ENCODE peak calls at places on chromosomes 12 and 14, in five cellular contexts. Z, B, U, J and P are unnamed samples. For H3K9me3, the result is how much of the 10 kb centered on the place peaks cover.

GRCh38 chr12:26122681-26123481 is 2.0 kb downstream of the BHLHE41 start:
- DNase-seq in Z (peak), B (peak), U (no peak), J (peak), P (peak)

GRCh38 chr14:86654558-86655184 is 1124.7 kb downstream of the FLRT2 start:
- DNase-seq in Z (peak), B (peak), U (peak), J (peak), P (no peak)

GRCh38 chr14:77407158-77407557 is 16.2 kb downstream of the NOXRED1 start:
- DNase-seq in Z (no peak), B (no peak), U (no peak), J (no peak), P (no peak)

GRCh38 chr12:31536672-31537071 is 54.3 kb downstream of the DENND5B start:
- DNase-seq in Z (no peak), B (no peak), U (no peak), J (no peak), P (no peak)

GRCh38 chr14:24481622-24482324 is 26.3 kb downstream of the CMA1 start:
- DNase-seq in Z (peak), B (no peak), U (no peak), J (peak), P (peak)

GRCh38 chr12:47082283-47082962 is 2.7 kb upstream of the AMIGO2 start:
- DNase-seq in Z (no peak), B (no peak), U (no peak), J (no peak), P (no peak)

GRCh38 chr12:12717586-12718381 is 616 bp downstream of the CDKN1B start:
- DNase-seq in Z (peak), B (peak), U (no peak), J (no peak), P (no peak)

GRCh38 chr14:21965042-21965441 is 291.4 kb upstream of the OR4E1 start:
- DNase-seq in Z (no peak), B (no peak), U (no peak), J (no peak), P (peak)

GRCh38 chr14:59362533-59362932 is 102.6 kb downstream of the GPR135 start:
- DNase-seq in Z (peak), B (no peak), U (no peak), J (no peak), P (no peak)

GRCh38 chr12:132729541-132730320 is 19.1 kb downstream of the PGAM5 start:
- DNase-seq in Z (peak), B (no peak), U (no peak), J (no peak), P (no peak)

GRCh38 chr14:23114669-23115491 is 4.2 kb downstream of the CEBPE start:
- DNase-seq in Z (peak), B (no peak), U (peak), J (peak), P (no peak)

GRCh38 chr14:35480119-35480769 is 53.7 kb upstream of the INSM2 start:
- DNase-seq in Z (peak), B (no peak), U (no peak), J (no peak), P (no peak)

GRCh38 chr14:66918527-66918926 is 270.7 kb upstream of the GARIN2 start:
- DNase-seq in Z (no peak), B (no peak), U (no peak), J (no peak), P (no peak)

GRCh38 chr14:53325176-53325806 is 172.2 kb upstream of the DDHD1 start:
- DNase-seq in Z (peak), B (no peak), U (no peak), J (no peak), P (no peak)

GRCh38 chr12:67068773-67069450 is 200.2 kb upstream of the CAND1 start:
- DNase-seq in Z (peak), B (no peak), U (no peak), J (no peak), P (peak)

GRCh38 chr12:47753021-47754001 is 5.4 kb downstream of the RAPGEF3 start:
- DNase-seq in Z (peak), B (no peak), U (no peak), J (peak), P (no peak)

GRCh38 chr14:42884100-42884499 is 1277.4 kb downstream of the LRFN5 start:
- DNase-seq in Z (peak), B (no peak), U (no peak), J (no peak), P (no peak)

GRCh38 chr12:31922341-31923062 is 36.7 kb upstream of the RESF1 start:
- DNase-seq in Z (peak), B (no peak), U (no peak), J (no peak), P (no peak)

GRCh38 chr12:77047341-77048202 is 17.8 kb downstream of the E2F7 start:
- DNase-seq in Z (no peak), B (no peak), U (no peak), J (no peak), P (no peak)

GRCh38 chr14:89466460-89466859 is 49.4 kb upstream of the FOXN3 start:
- DNase-seq in Z (no peak), B (no peak), U (no peak), J (no peak), P (no peak)

GRCh38 chr12:10667581-10667980 is 6.3 kb downstream of the STYK1 start:
- DNase-seq in Z (no peak), B (no peak), U (no peak), J (no peak), P (no peak)

GRCh38 chr12:89756638-89757321 is 48.1 kb upstream of the ATP2B1 start:
- DNase-seq in Z (peak), B (peak), U (no peak), J (no peak), P (no peak)

GRCh38 chr12:112473056-112473455 is 54.3 kb downstream of the PTPN11 start:
- DNase-seq in Z (peak), B (no peak), U (no peak), J (no peak), P (no peak)

GRCh38 chr12:88258396-88258795 is 116.3 kb downstream of the TMTC3 start:
- DNase-seq in Z (no peak), B (no peak), U (no peak), J (no peak), P (no peak)

GRCh38 chr14:88934231-88934898 is 109.9 kb downstream of the TTC8 start:
- DNase-seq in Z (no peak), B (no peak), U (no peak), J (no peak), P (no peak)

GRCh38 chr12:92393504-92393903 is 247.9 kb upstream of the BTG1 start:
- DNase-seq in Z (no peak), B (no peak), U (no peak), J (no peak), P (no peak)

GRCh38 chr12:129401572-129401971 is 502.3 kb downstream of the TMEM132D start:
- DNase-seq in Z (no peak), B (no peak), U (no peak), J (no peak), P (no peak)

GRCh38 chr12:87231818-87232217 is 797.4 kb downstream of the C12orf50 start:
- DNase-seq in Z (no peak), B (no peak), U (no peak), J (no peak), P (no peak)

GRCh38 chr12:65926119-65927004 is 102.1 kb downstream of the HMGA2 start:
- DNase-seq in Z (no peak), B (no peak), U (no peak), J (no peak), P (no peak)

GRCh38 chr12:42386310-42386709 is 60.3 kb downstream of the PPHLN1 start:
- DNase-seq in Z (no peak), B (no peak), U (no peak), J (no peak), P (no peak)

GRCh38 chr12:123524378-123524777 is 9.1 kb downstream of the RILPL1 start:
- DNase-seq in Z (no peak), B (no peak), U (no peak), J (no peak), P (no peak)

GRCh38 chr12:123523518-123523917 is 10.0 kb downstream of the RILPL1 start:
- DNase-seq in Z (no peak), B (no peak), U (no peak), J (no peak), P (no peak)

GRCh38 chr12:123529636-123530035 is 3.9 kb downstream of the RILPL1 start:
- DNase-seq in Z (no peak), B (no peak), U (no peak), J (no peak), P (no peak)

GRCh38 chr12:123528858-123529257 is 4.7 kb downstream of the RILPL1 start:
- DNase-seq in Z (no peak), B (no peak), U (no peak), J (no peak), P (no peak)

DNA sequence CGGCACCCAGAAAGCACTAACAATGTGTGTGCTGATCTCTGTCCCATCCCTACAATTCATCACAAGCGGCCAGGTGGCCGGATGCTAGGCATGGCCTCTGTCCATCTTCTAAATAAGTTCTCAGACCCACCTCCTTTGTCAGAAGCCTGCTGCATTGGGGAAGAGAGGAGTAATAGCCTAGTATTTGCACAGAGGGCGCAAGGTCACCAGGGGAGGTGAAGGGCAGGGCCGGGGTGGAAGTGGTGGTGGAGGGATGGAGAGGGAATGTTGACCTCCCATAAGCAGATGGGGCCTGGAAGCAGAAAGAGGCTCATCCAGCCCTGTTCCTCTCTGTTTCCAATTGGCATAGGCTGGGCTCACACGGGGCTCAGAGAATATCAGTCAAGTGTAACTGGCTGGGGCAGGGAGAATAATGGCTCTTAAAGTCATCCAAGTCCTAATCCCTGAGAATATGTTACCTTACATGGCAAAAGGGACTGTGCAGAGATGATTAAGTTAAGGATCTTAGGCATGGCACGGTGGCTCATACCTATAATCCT is 6.9 kb downstream of the RILPL1 start:
- DNase-seq in Z (no peak), B (no peak), U (no peak), J (no peak), P (no peak)
- TF ChIP-seq CTCF in Z (no peak), B (no peak), U (no peak), J (no peak), P (no peak)

DNA sequence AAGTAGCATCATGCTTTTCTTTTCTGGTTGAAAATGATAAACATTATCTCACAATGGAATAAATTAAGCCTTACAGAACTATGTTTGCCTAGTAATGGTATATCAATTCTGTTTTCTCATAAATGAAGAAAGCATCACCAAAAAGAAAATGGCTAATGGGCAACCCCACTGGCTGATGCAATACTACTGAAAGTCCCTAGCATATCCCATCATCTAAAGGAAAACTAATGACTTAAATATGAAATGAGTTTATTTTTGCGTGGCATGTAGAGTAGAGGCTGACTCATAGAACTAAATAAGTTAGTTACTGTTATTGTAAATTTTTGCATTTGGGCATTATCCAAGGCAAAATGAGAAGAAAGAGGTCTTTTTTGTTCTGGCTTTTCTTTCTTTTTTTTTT is 1156.3 kb upstream of the SEL1L start:
- DNase-seq in Z (no peak), B (no peak), U (no peak), J (no peak), P (no peak)
- H3K9me3 ChIP-seq in Z (under half), B (under half), U (under half), J (under half), P (under half)

GRCh38 chr12:115574831-115575230 is 702.7 kb downstream of the MED13L start:
- DNase-seq in Z (no peak), B (no peak), U (no peak), J (no peak), P (no peak)

GRCh38 chr12:115571446-115571845 is 706.0 kb downstream of the MED13L start:
- DNase-seq in Z (no peak), B (no peak), U (no peak), J (no peak), P (no peak)

GRCh38 chr12:115572440-115572839 is 705.1 kb downstream of the MED13L start:
- DNase-seq in Z (no peak), B (no peak), U (no peak), J (no peak), P (no peak)

GRCh38 chr12:115577401-115577800 is 700.1 kb downstream of the MED13L start:
- DNase-seq in Z (no peak), B (no peak), U (no peak), J (no peak), P (no peak)
- TF ChIP-seq CTCF in Z (no peak), B (no peak), U (no peak), J (no peak), P (no peak)

GRCh38 chr12:19894803-19895202 is 455.5 kb downstream of the AEBP2 start:
- DNase-seq in Z (peak), B (no peak), U (no peak), J (no peak), P (no peak)

GRCh38 chr12:19895609-19896008 is 456.3 kb downstream of the AEBP2 start:
- DNase-seq in Z (no peak), B (no peak), U (no peak), J (no peak), P (no peak)

GRCh38 chr12:19893514-19893913 is 454.2 kb downstream of the AEBP2 start:
- DNase-seq in Z (peak), B (no peak), U (no peak), J (no peak), P (no peak)

GRCh38 chr12:19894049-19894448 is 454.8 kb downstream of the AEBP2 start:
- DNase-seq in Z (peak), B (no peak), U (no peak), J (no peak), P (no peak)

GRCh38 chr12:19892186-19892585 is 452.9 kb downstream of the AEBP2 start:
- DNase-seq in Z (no peak), B (no peak), U (no peak), J (no peak), P (no peak)
- H3K9me3 ChIP-seq in Z (under half), B (under half), U (under half), J (under half), P (under half)

GRCh38 chr14:104665663-104666522 is 23.5 kb upstream of the INF2 start:
- DNase-seq in Z (peak), B (peak), U (peak), J (no peak), P (peak)
- TF ChIP-seq CTCF in Z (peak), B (peak), U (peak), J (peak), P (peak)